ENCODE peak calls at places on chromosomes 5 and 9, in nine cellular contexts. N is psoas muscle, X is lower leg skin, J is AG04450, A is heart left ventricle, Q is IMR-90, G is Caco-2, T is ovary, Z is WERI-Rb-1. B is an unnamed sample.

GRCh38 chr5:42621242-42621641 is 135.4 kb upstream of the CCDC152 start:
- DNase-seq in N (no peak), X (no peak), J (no peak), A (no peak), Q (no peak), G (no peak), T (no peak), Z (no peak), B (no peak)

GRCh38 chr9:36074870-36075532 is 38.3 kb downstream of the RECK start:
- DNase-seq in N (peak), X (peak), J (peak), A (no peak), Q (peak), G (no peak), T (peak), Z (peak), B (peak)

GRCh38 chr9:126436545-126437269 is 110.1 kb downstream of the MVB12B start:
- DNase-seq in N (no peak), X (no peak), J (no peak), A (no peak), Q (peak), G (no peak), T (no peak), Z (no peak), B (no peak)

GRCh38 chr5:12845549-12846159 is 941.4 kb upstream of the CTNND2 start:
- DNase-seq in N (no peak), X (no peak), J (no peak), A (no peak), Q (no peak), G (no peak), T (no peak), Z (no peak), B (no peak)

GRCh38 chr9:89609426-89610006 is 4.7 kb downstream of the GADD45G start:
- DNase-seq in N (peak), X (no peak), J (no peak), A (no peak), Q (no peak), G (no peak), T (no peak), Z (no peak), B (no peak)

GRCh38 chr9:88922091-88922490 is 69.2 kb upstream of the S1PR3 start:
- DNase-seq in N (no peak), X (no peak), J (no peak), A (no peak), Q (no peak), G (no peak), T (no peak), Z (no peak), B (no peak)

GRCh38 chr9:130323051-130323757 is 57.6 kb downstream of the HMCN2 start:
- DNase-seq in N (no peak), X (no peak), J (no peak), A (no peak), Q (no peak), G (no peak), T (no peak), Z (peak), B (no peak)

GRCh38 chr9:26234865-26235264 is 556.6 kb upstream of the TUSC1 start:
- DNase-seq in N (peak), X (no peak), J (no peak), A (no peak), Q (peak), G (no peak), T (no peak), Z (no peak), B (no peak)

GRCh38 chr9:137007816-137008270 is 11.5 kb upstream of the CLIC3 start:
- DNase-seq in N (no peak), X (no peak), J (no peak), A (no peak), Q (no peak), G (no peak), T (no peak), Z (peak), B (no peak)

GRCh38 chr5:163846512-163846911 is 341.1 kb downstream of the MAT2B start:
- DNase-seq in N (no peak), X (no peak), J (peak), A (no peak), Q (peak), G (no peak), T (no peak), Z (no peak), B (no peak)

GRCh38 chr5:54946306-54946705 is 39.1 kb downstream of the ESM1 start:
- DNase-seq in N (no peak), X (no peak), J (no peak), A (no peak), Q (no peak), G (no peak), T (no peak), Z (no peak), B (no peak)

GRCh38 chr5:54942064-54942778 is 43.2 kb downstream of the ESM1 start:
- DNase-seq in N (no peak), X (no peak), J (no peak), A (no peak), Q (no peak), G (no peak), T (no peak), Z (no peak), B (no peak)

GRCh38 chr5:54947187-54947586 is 38.2 kb downstream of the ESM1 start:
- DNase-seq in N (no peak), X (no peak), J (no peak), A (no peak), Q (no peak), G (no peak), T (no peak), Z (no peak), B (no peak)

DNA sequence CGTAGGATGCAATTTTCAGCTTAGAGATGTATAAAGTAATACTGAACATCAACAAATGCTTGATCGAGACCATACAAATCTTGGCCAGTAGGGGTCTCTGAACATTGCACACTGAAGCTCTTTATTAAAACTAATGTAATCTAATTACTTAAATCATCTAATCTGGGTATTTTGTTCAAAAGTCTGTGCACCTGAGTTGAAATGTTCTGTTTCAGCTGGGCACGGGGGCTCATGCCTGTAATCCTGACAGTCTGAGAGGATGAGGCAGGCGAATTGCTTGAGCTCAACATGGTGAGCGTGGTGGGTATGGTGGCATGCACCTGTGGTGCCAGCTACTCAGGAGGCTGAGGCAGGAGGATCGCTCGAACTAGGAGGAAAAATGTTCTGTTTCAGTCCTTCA is 41.0 kb downstream of the ESM1 start:
- DNase-seq in N (no peak), X (no peak), J (peak), A (no peak), Q (peak), G (peak), T (no peak), Z (no peak), B (peak)
- H3K4me3 ChIP-seq in N (no peak), X (no peak), J (no peak), A (no peak), Q (no peak), G (no peak), T (no peak), Z (no peak), B (no peak)

GRCh38 chr5:131164161-131164930 is 710 bp downstream of the HINT1 start:
- DNase-seq in N (peak), X (peak), J (peak), A (peak), Q (peak), G (peak), T (peak), Z (peak), B (peak)
- TF ChIP-seq CTCF in N (no peak), X (no peak), J (no peak), A (no peak), Q (peak), G (peak), T (no peak), Z (no peak), B (peak)

GRCh38 chr9:38412751-38413150 is 11.5 kb downstream of the IGFBPL1 start:
- DNase-seq in N (no peak), X (no peak), J (no peak), A (no peak), Q (no peak), G (no peak), T (no peak), Z (peak), B (no peak)

GRCh38 chr9:38413283-38413682 is 11.0 kb downstream of the IGFBPL1 start:
- DNase-seq in N (no peak), X (no peak), J (no peak), A (no peak), Q (no peak), G (no peak), T (no peak), Z (no peak), B (no peak)

GRCh38 chr9:38416461-38416860 is 7.8 kb downstream of the IGFBPL1 start:
- DNase-seq in N (no peak), X (no peak), J (no peak), A (no peak), Q (no peak), G (no peak), T (no peak), Z (no peak), B (no peak)

GRCh38 chr9:38415846-38416245 is 8.4 kb downstream of the IGFBPL1 start:
- DNase-seq in N (no peak), X (no peak), J (no peak), A (no peak), Q (no peak), G (no peak), T (no peak), Z (no peak), B (no peak)

DNA sequence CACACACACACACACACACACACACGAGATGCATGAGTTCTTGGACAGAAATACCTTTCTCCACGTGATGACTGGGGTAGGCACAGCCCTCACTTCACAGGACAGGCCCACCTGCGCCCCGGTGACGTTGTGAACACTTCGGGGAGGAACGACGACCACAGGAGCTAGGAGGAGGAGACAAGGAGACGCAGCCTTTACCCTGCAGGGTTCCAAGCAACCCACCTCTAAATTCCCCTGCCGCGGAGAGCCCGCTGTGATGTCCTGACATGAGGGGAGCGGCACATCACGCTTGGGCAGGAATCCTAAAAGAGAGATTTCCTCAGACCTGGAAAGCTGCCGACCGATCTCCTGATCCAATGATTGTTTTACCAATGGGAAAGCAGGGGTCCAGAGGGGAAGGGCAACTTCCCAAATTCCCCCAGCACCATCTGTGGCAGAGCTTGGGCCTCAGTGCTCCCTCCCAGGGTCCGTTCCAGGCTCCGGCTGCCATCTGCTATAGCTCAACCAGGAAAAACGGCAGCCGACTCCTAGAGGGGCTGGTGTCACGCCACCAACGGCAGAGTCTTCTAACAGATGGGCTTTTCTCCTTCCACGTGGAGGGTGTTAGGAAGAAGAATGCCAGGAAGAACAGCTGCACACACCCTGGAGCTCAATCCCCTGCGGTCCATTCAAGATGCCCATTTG is 10.1 kb downstream of the IGFBPL1 start:
- DNase-seq in N (no peak), X (no peak), J (no peak), A (no peak), Q (no peak), G (no peak), T (no peak), Z (peak), B (no peak)
- H3K4me3 ChIP-seq in N (no peak), X (no peak), J (no peak), A (no peak), Q (no peak), G (no peak), T (no peak), Z (peak), B (no peak)

GRCh38 chr5:97420646-97421045 is 237.6 kb upstream of the RIOK2 start:
- DNase-seq in N (no peak), X (no peak), J (no peak), A (no peak), Q (no peak), G (no peak), T (no peak), Z (peak), B (no peak)

GRCh38 chr5:97422678-97423077 is 239.6 kb upstream of the RIOK2 start:
- DNase-seq in N (no peak), X (no peak), J (no peak), A (no peak), Q (peak), G (no peak), T (no peak), Z (no peak), B (no peak)

GRCh38 chr5:97427235-97427634 is 244.2 kb upstream of the RIOK2 start:
- DNase-seq in N (no peak), X (no peak), J (no peak), A (no peak), Q (no peak), G (no peak), T (no peak), Z (no peak), B (no peak)

DNA sequence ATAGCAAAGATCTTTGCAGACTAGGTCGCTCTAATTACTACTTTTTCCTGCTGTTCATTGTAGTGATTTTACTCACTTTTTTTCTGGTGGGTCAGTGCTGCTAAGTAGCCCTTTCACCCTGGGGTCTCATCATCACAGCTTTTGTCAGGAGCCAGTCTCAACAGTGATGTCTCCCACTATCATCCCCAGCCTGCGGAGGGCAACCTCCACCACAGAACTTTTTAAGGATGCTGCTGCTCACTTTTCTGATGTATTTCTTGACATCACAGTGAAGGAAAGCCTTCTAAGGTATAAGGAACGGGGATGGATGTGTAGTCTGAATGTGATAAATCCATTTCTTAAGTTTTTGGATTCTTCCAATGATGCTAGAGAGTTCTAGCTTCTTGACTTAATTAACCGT is 242.5 kb upstream of the RIOK2 start:
- DNase-seq in N (no peak), X (no peak), J (no peak), A (no peak), Q (peak), G (peak), T (no peak), Z (peak), B (no peak)
- TF ChIP-seq CTCF in N (peak), X (no peak), J (peak), A (no peak), Q (peak), G (peak), T (no peak), Z (peak), B (peak)

DNA sequence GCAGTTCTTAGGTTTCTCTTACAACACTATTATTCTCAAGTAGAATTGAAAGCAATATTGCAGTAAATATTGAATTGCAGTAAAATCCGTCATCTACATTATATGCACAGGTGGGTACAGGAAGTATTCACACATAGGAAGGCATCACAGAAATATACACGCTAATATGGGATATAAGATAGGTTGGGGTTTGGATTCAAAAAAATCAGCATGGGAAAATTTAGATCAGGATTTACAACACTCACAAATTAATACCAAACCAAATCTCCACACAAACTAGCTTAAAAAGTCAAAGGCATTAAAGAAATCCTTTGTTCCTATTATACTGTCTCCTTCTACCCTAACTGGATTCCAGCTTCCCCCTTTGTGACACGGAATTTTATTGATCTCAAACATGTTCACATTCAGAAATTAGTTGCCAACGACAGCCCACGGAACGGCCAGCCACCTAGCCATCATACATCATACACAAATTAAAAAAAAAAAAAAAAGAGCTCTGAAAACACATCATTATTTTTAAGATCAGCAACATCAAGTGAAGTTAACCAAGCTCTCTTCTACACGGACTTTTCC is 2.2 kb downstream of the NR6A1 start:
- DNase-seq in N (no peak), X (no peak), J (no peak), A (no peak), Q (no peak), G (no peak), T (no peak), Z (no peak), B (no peak)
- H3K4me3 ChIP-seq in N (peak), X (no peak), J (no peak), A (no peak), Q (no peak), G (peak), T (no peak), Z (peak), B (no peak)

B was measured in retinal pigment epithelial cell.